ENCODE peak calls at places on chromosomes 4 and X, in eight cellular contexts. O is activated T-cell treated with anti-CD3 and anti-CD28 coated beads, Interleukin-2, amount 50 U/mL, for 72 hours; K is nucleus accumbens; T is AG04450; P is pancreas; I is NCI-H446; C is NCI-H1105 treated with DMSO at 0.1 percent for 48 hours; V is left lobe of liver. B is an unnamed sample.

GRCh38 chr4:185219551-185220344 is 10.3 kb downstream of the SNX25 start:
- DNase-seq in O (no peak), K (no peak), T (no peak), P (no peak), I (peak), C (no peak), V (no peak), B (no peak)

GRCh38 chr4:109352941-109353340 is 50.5 kb upstream of the COL25A1 start:
- DNase-seq in O (no peak), K (no peak), T (no peak), P (no peak), I (no peak), C (no peak), V (no peak), B (no peak)

GRCh38 chr4:26058537-26058936 is 144.5 kb downstream of the SMIM20 start:
- DNase-seq in O (peak), K (no peak), T (no peak), P (peak), I (peak), C (peak), V (peak), B (no peak)

GRCh38 chr4:88106205-88106604 is 52.2 kb downstream of the ABCG2 start:
- DNase-seq in O (no peak), K (no peak), T (no peak), P (no peak), I (no peak), C (no peak), V (no peak), B (no peak)

GRCh38 chr4:174216935-174217272 is 66.6 kb downstream of the FBXO8 start:
- DNase-seq in O (no peak), K (no peak), T (no peak), P (no peak), I (no peak), C (no peak), V (no peak), B (no peak)

GRCh38 chr4:2937146-2937857 is 25.9 kb downstream of the NOP14 start:
- DNase-seq in O (no peak), K (no peak), T (no peak), P (peak), I (no peak), C (no peak), V (peak), B (no peak)

GRCh38 chr4:60805500-60806313 is 394.4 kb upstream of the ADGRL3 start:
- DNase-seq in O (no peak), K (no peak), T (no peak), P (no peak), I (peak), C (no peak), V (no peak), B (no peak)

GRCh38 chrX:118513120-118513899 is 17.7 kb downstream of the DOCK11 start:
- DNase-seq in O (no peak), K (no peak), T (no peak), P (no peak), I (no peak), C (no peak), V (peak), B (no peak)

GRCh38 chr4:970854-971520 is 2.4 kb downstream of the DGKQ start:
- DNase-seq in O (no peak), K (no peak), T (no peak), P (no peak), I (no peak), C (no peak), V (no peak), B (no peak)

B was measured in GM12892.